ENCODE peak calls at places on chromosomes 11 and 22, in four cellular contexts. V is HAP-1, Y is GM12878, I is MM.1S. P is an unnamed sample.
A peak's percentile ranks its signal among the peaks of the same experiment; 100 is the strongest.

GRCh38 chr22:48708558-48709245 is 1119.0 kb downstream of the BRD1 start:
- DNase-seq in V (no peak), Y (no peak), I (no peak), P (no peak)

GRCh38 chr11:62374801-62375200 is 37.6 kb downstream of the ASRGL1 start:
- DNase-seq in V (no peak), Y (no peak), I (no peak), P (no peak)

GRCh38 chr11:86978756-86979608 is 23.8 kb upstream of the FZD4 start:
- DNase-seq in V (peak; percentile 26), Y (no peak), I (peak; percentile 56), P (no peak)

GRCh38 chr11:117179048-117179999 is 781 bp downstream of the SIDT2 start:
- DNase-seq in V (peak; percentile 59), Y (peak; percentile 45), I (peak; percentile 26), P (no peak)

GRCh38 chr11:130622126-130622525 is 173.7 kb downstream of the ADAMTS15 start:
- DNase-seq in V (no peak), Y (no peak), I (no peak), P (no peak)

GRCh38 chr11:67691149-67691548 is 16.7 kb upstream of the ALDH3B2 start:
- DNase-seq in V (no peak), Y (no peak), I (no peak), P (no peak)

GRCh38 chr11:43922974-43923326 is 19.5 kb upstream of the C11orf96 start:
- DNase-seq in V (no peak), Y (no peak), I (no peak), P (no peak)

GRCh38 chr11:334264-335033 is 13.8 kb upstream of the IFITM3 start:
- DNase-seq in V (peak; percentile 39), Y (no peak), I (no peak), P (no peak)

GRCh38 chr11:130449996-130450419 is 1.6 kb downstream of the ADAMTS15 start:
- DNase-seq in V (no peak), Y (no peak), I (no peak), P (no peak)

GRCh38 chr11:1749787-1750351 is 526 bp downstream of the IFITM10 start:
- DNase-seq in V (no peak), Y (no peak), I (no peak), P (no peak)

GRCh38 chr11:64028398-64029115 is 7.2 kb upstream of the FLRT1 start:
- DNase-seq in V (peak; percentile 77), Y (no peak), I (no peak), P (no peak)

GRCh38 chr11:14971865-14972580 is at the start of gene CALCA:
- DNase-seq in V (no peak), Y (no peak), I (no peak), P (no peak)

GRCh38 chr22:12601870-12602779 is 2925.9 kb upstream of the OR11H1 start:
- DNase-seq in V (no peak), Y (no peak), I (no peak), P (no peak)

GRCh38 chr11:45435706-45436105 is 149.6 kb upstream of the SYT13 start:
- DNase-seq in V (no peak), Y (no peak), I (no peak), P (no peak)

GRCh38 chr11:96052921-96053631 is 129.2 kb upstream of the MTMR2 start:
- DNase-seq in V (no peak), Y (peak; percentile 53), I (no peak), P (no peak)

GRCh38 chr11:27626938-27627586 is 73.2 kb downstream of the BDNF start:
- DNase-seq in V (no peak), Y (no peak), I (no peak), P (no peak)

GRCh38 chr22:40703731-40704130 is 24.4 kb downstream of the MCHR1 start:
- DNase-seq in V (no peak), Y (no peak), I (no peak), P (no peak)

GRCh38 chr11:117094776-117095175 is 3.5 kb downstream of the SIK3 start:
- DNase-seq in V (no peak), Y (no peak), I (no peak), P (no peak)

GRCh38 chr11:125071408-125071807 is 8.3 kb downstream of the SLC37A2 start:
- DNase-seq in V (no peak), Y (no peak), I (no peak), P (no peak)

GRCh38 chr11:108664730-108665525 is at the start of gene DDX10:
- DNase-seq in V (peak; percentile 98), Y (peak; percentile 92), I (peak; percentile 98), P (peak; percentile 71)

GRCh38 chr11:97965849-97966646 is 1054.7 kb upstream of the CNTN5 start:
- DNase-seq in V (no peak), Y (no peak), I (no peak), P (no peak)

GRCh38 chr11:120027546-120028180 is 110.2 kb downstream of the TRIM29 start:
- DNase-seq in V (no peak), Y (no peak), I (no peak), P (no peak)

GRCh38 chr22:49209452-49210195 is 618.0 kb downstream of the BRD1 start:
- DNase-seq in V (peak; percentile 7), Y (no peak), I (no peak), P (no peak)

GRCh38 chr11:12800032-12800671 is 125.9 kb downstream of the TEAD1 start:
- DNase-seq in V (peak; percentile 23), Y (no peak), I (no peak), P (no peak)